ENCODE peak calls at places on chromosomes 2 and 18, in four cellular contexts. One of them, this sample, is unnamed.

GRCh38 chr18:13222371-13223281 is 4.1 kb downstream of the LDLRAD4 start:
- DNase-seq in K562: no peak
- DNase-seq in GM12878: no peak
- DNase-seq in HL-60: no peak
- DNase-seq in this sample: no peak

GRCh38 chr2:43174368-43175186 is 51.8 kb downstream of the ZFP36L2 start:
- DNase-seq in K562: no peak
- DNase-seq in GM12878: peak
- DNase-seq in HL-60: no peak
- DNase-seq in this sample: peak

GRCh38 chr2:211351998-211352397 is 795.6 kb downstream of the CPS1 start:
- DNase-seq in K562: no peak
- DNase-seq in GM12878: no peak
- DNase-seq in HL-60: no peak
- DNase-seq in this sample: no peak

GRCh38 chr2:63093512-63093911 is 42.9 kb downstream of the OTX1 start:
- DNase-seq in K562: no peak
- DNase-seq in GM12878: no peak
- DNase-seq in HL-60: no peak
- DNase-seq in this sample: no peak

GRCh38 chr18:59143441-59143840 is 3.8 kb downstream of the SEC11C start:
- DNase-seq in K562: no peak
- DNase-seq in GM12878: no peak
- DNase-seq in HL-60: no peak
- DNase-seq in this sample: no peak

GRCh38 chr2:146602383-146602782 is 1242.4 kb upstream of the ACVR2A start:
- DNase-seq in K562: no peak
- DNase-seq in GM12878: no peak
- DNase-seq in HL-60: no peak
- DNase-seq in this sample: no peak

GRCh38 chr2:61763605-61764034 is 90.2 kb downstream of the FAM161A start:
- DNase-seq in K562: peak
- DNase-seq in GM12878: no peak
- DNase-seq in HL-60: peak
- DNase-seq in this sample: peak

GRCh38 chr2:100924520-100925451 is 77.3 kb upstream of the RPL31 start:
- DNase-seq in K562: peak
- DNase-seq in GM12878: peak
- DNase-seq in HL-60: no peak
- DNase-seq in this sample: no peak

GRCh38 chr18:21215480-21215879 is 26.6 kb upstream of the GREB1L start:
- DNase-seq in K562: no peak
- DNase-seq in GM12878: no peak
- DNase-seq in HL-60: no peak
- DNase-seq in this sample: no peak

DNA sequence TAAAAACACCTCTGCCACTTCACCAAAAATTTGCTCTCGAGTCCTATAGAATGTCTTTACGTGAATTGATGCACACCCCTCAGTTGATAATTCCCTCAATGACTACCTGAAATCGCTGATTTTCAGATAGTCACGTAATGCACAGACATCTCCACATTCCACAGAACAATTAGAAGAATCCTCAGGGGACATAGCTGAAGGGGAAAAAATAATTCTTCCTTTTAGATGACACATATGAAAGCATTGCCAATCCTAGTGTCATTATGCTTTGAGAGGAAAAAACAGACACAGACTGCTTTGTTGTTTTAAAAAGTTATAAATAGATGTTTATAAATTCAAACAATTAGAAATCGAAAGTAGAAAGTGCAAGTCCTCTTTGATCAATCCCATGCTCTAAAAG is 100.6 kb upstream of the FN1 start:
- DNase-seq in K562: no peak
- DNase-seq in GM12878: no peak
- DNase-seq in HL-60: no peak
- DNase-seq in this sample: no peak
- TF ChIP-seq SPI1 in K562: no peak
- TF ChIP-seq SPI1 in GM12878: no peak
- TF ChIP-seq SPI1 in HL-60: no peak
- TF ChIP-seq SPI1 in this sample: no peak

DNA sequence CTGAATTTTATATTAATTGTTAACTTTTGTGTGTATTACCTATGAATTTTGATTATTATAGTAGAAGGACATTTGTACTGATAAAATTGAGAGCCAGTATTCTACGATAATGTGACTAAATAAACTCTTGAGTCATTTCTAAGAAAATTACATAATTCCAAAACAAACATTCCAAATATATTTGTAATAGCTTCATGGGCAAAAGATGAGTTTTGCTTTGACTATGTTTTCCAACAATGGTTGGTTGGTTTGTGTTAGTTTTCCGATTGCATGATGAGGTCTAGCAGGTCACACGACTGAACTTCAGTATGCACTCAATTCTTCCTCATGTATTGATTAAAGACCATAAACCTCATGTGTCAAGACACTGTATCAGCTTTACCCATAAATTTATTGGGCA is 71.7 kb upstream of the WDR75 start:
- DNase-seq in K562: no peak
- DNase-seq in GM12878: no peak
- DNase-seq in HL-60: no peak
- DNase-seq in this sample: no peak
- TF ChIP-seq SPI1 in K562: no peak
- TF ChIP-seq SPI1 in GM12878: no peak
- TF ChIP-seq SPI1 in HL-60: no peak
- TF ChIP-seq SPI1 in this sample: no peak

DNA sequence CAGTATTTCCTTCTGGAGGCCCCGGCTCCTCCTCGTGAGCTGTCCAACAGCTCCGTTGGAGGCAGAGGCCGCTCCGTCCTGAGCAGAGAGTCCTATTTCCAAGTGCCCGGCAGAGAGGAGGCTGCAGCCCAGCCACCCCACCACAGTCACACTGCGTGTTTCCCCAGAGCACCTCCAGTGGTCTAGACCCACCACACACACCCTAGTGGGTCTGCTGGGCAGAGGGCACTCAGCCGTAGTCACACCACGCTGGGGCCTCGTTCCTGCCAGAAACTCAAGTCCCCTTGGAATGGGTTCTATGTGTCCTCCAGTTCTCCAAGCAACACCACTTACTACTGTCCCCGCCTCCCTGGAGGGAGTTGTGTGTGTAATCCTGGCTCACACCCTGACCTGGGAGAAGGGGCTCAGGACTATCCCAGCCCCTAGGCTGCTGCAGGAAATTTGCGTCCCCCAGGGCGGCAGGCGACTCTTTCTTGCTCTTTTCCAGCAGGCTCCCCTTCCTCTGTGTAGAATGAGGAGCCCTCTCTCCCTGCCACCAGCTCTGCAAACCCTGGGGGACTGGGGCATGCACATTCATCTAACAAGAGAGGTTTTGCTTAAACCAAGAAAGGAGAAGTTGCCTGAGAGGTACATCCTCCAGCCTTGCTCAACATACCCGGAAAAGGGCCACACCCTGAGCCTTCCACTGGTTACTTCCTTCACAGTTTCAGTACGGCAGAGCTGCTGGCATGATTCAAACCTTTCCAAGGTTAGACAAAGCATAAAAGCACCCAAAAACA is 114.1 kb downstream of the NDUFA10 start:
- DNase-seq in K562: peak
- DNase-seq in GM12878: no peak
- DNase-seq in HL-60: no peak
- DNase-seq in this sample: no peak
- TF ChIP-seq SPI1 in K562: no peak
- TF ChIP-seq SPI1 in GM12878: no peak
- TF ChIP-seq SPI1 in HL-60: peak
- TF ChIP-seq SPI1 in this sample: no peak

DNA sequence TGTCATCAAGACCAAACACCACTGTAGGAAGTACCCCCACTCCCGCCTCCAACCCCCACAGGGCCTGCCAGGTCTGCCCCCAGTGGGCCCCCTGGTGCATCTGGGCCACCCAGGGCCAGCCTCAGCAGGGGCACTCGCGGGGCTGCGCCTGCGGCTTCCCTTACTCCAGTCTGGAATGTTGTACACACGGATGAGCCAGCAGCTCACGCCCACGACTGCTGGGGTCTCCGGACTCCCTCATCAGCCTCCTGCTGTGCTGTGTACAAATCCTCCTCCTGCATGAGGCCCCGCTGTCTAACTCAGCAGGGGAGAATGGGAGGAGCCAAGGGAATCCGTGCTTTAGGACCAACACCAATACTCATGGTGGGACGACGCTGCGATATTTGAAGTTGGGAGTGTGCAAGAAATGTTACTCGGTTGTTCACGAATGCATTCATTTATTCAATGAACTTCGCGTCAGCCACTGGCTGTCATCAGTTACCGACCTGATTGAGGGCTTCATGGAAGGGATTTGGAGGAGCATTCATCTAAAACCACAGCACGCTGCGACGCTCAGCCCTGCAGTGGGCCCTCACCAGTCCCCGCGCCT is 654 bp upstream of the ASB1 start:
- DNase-seq in K562: peak
- DNase-seq in GM12878: no peak
- DNase-seq in HL-60: no peak
- DNase-seq in this sample: no peak
- TF ChIP-seq SPI1 in K562: no peak
- TF ChIP-seq SPI1 in GM12878: no peak
- TF ChIP-seq SPI1 in HL-60: no peak
- TF ChIP-seq SPI1 in this sample: no peak

DNA sequence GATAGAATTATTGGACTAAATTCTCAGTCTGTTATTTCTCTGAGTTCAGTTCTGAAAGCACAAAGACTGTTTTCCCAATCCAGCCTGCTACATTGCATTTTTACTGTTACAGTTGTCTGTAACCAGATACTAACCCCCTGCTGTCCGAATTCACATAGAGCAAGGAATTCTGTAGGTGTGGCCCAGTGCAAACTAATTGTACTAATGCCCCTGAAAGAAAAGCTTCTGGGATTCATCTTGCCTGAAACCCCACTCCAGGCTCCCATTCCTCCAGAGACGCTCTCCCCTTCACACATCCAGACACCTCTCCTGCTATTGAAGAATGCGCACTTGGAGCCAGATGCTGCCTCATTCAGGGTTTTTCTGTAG is 127.0 kb downstream of the TTC32 start:
- DNase-seq in K562: no peak
- DNase-seq in GM12878: no peak
- DNase-seq in HL-60: no peak
- DNase-seq in this sample: no peak
- TF ChIP-seq SPI1 in K562: no peak
- TF ChIP-seq SPI1 in GM12878: no peak
- TF ChIP-seq SPI1 in HL-60: no peak
- TF ChIP-seq SPI1 in this sample: no peak

GRCh38 chr2:195671563-195671962 is 14.5 kb downstream of the SLC39A10 start:
- DNase-seq in K562: no peak
- DNase-seq in GM12878: no peak
- DNase-seq in HL-60: no peak
- DNase-seq in this sample: no peak

GRCh38 chr2:195672674-195673073 is 15.6 kb downstream of the SLC39A10 start:
- DNase-seq in K562: no peak
- DNase-seq in GM12878: no peak
- DNase-seq in HL-60: no peak
- DNase-seq in this sample: no peak

GRCh38 chr2:195677290-195677689 is 20.3 kb downstream of the SLC39A10 start:
- DNase-seq in K562: no peak
- DNase-seq in GM12878: no peak
- DNase-seq in HL-60: no peak
- DNase-seq in this sample: no peak

GRCh38 chr2:195675783-195676427 is 18.9 kb downstream of the SLC39A10 start:
- DNase-seq in K562: no peak
- DNase-seq in GM12878: no peak
- DNase-seq in HL-60: no peak
- DNase-seq in this sample: no peak

DNA sequence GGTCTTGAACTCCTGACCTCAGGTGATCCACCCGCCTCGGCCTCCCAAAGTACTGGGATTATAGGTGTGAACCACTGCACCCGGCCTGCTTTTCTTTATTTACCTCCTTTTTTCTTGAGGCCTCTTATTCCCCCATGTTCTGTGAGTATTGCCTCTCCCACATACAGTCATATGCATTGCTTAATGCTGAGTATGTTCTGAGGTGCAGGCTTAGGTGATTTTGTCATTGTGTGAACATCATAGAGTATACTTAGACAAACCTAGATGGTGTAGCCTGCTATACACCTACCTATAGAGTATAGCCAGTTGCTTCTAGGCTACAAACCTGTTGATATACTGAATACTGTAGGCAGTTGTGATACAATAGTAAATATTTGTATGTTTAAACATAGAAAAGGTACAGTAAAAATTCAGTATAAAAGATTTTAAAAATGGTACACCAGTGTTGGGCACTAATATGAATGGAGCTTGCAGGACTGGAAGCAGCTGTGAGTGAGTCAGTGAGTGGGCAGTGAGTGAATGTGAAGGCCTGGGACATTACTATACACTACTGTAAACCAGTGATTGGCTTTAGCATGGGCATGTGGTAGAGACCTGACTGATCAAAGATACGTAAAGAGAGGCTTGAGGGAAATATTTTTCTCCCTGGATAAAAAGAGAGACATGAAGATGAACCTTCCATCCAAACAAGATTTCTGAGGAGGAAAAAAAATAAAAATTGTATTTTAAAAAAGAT is 17.6 kb downstream of the SLC39A10 start:
- DNase-seq in K562: no peak
- DNase-seq in GM12878: no peak
- DNase-seq in HL-60: no peak
- DNase-seq in this sample: no peak
- TF ChIP-seq SPI1 in K562: no peak
- TF ChIP-seq SPI1 in GM12878: no peak
- TF ChIP-seq SPI1 in HL-60: no peak
- TF ChIP-seq SPI1 in this sample: no peak

This sample was measured in GM12891.